ENCODE peak calls at places on chromosomes 5 and 9, in six cellular contexts. L is transverse colon, I is stomach, X is H1, B is suprapubic skin, Y is HepG2. E is an unnamed sample.

GRCh38 chr9:68932458-68932857 is 81.5 kb downstream of the PRKACG start:
- DNase-seq in B (no peak), L (no peak), Y (no peak), I (no peak), X (no peak), E (no peak)

GRCh38 chr9:108412755-108413154 is 443.0 kb downstream of the ACTL7B start:
- DNase-seq in B (no peak), X (peak; percentile 70), L (no peak), Y (no peak), I (no peak), E (no peak)

GRCh38 chr5:73039082-73039481 is 81.3 kb upstream of the TMEM171 start:
- DNase-seq in Y (no peak), I (no peak), X (no peak), B (no peak), L (no peak), E (no peak)

GRCh38 chr9:75979362-75979761 is 88.9 kb downstream of the PCSK5 start:
- DNase-seq in B (no peak), L (no peak), X (no peak), Y (peak; percentile 18), I (no peak), E (no peak)

GRCh38 chr9:14731294-14731981 is 8.9 kb upstream of the CER1 start:
- DNase-seq in B (no peak), X (no peak), L (no peak), Y (no peak), I (no peak), E (no peak)

GRCh38 chr9:85978496-85978895 is 37.5 kb downstream of the NAA35 start:
- DNase-seq in Y (no peak), B (no peak), L (no peak), X (no peak), I (no peak), E (no peak)

GRCh38 chr9:38294561-38294960 is 97.9 kb upstream of the ALDH1B1 start:
- DNase-seq in L (no peak), I (no peak), X (no peak), Y (no peak), B (no peak), E (no peak)

GRCh38 chr9:89407070-89407469 is 88.8 kb downstream of the SECISBP2 start:
- DNase-seq in X (no peak), B (no peak), I (no peak), L (no peak), Y (no peak), E (no peak)

GRCh38 chr9:109411818-109412352 is 86.2 kb downstream of the PTPN3 start:
- DNase-seq in L (no peak), X (no peak), Y (no peak), B (no peak), I (no peak), E (no peak)

GRCh38 chr5:14675865-14676300 is 11.4 kb downstream of the OTULIN start:
- DNase-seq in Y (no peak), L (no peak), X (no peak), B (no peak), I (no peak), E (no peak)

GRCh38 chr9:92455217-92455616 is 27.1 kb downstream of the ASPN start:
- DNase-seq in I (no peak), X (no peak), B (no peak), L (no peak), Y (peak; percentile 20), E (no peak)

GRCh38 chr9:93060746-93061259 is 2.3 kb downstream of the SUSD3 start:
- DNase-seq in X (no peak), L (no peak), I (peak; percentile 52), Y (no peak), B (no peak), E (no peak)

GRCh38 chr9:131641618-131642495 is 96.5 kb downstream of the PRRT1B start:
- DNase-seq in B (no peak), L (peak; percentile 68), I (no peak), X (no peak), Y (no peak), E (no peak)

GRCh38 chr5:40717281-40717680 is 37.6 kb downstream of the PTGER4 start:
- DNase-seq in L (no peak), I (no peak), B (no peak), X (no peak), Y (no peak), E (no peak)

GRCh38 chr5:43039468-43040286 is 442 bp downstream of the ANXA2R start:
- DNase-seq in I (peak; percentile 51), B (peak; percentile 84), L (peak; percentile 68), Y (peak; percentile 50), X (peak; percentile 74), E (no peak)

GRCh38 chr5:172353271-172353807 is 69.8 kb upstream of the UBTD2 start:
- DNase-seq in X (no peak), Y (no peak), L (no peak), I (no peak), B (no peak), E (no peak)

GRCh38 chr9:20980713-20981481 is 50.5 kb downstream of the HACD4 start:
- DNase-seq in L (no peak), I (no peak), X (no peak), Y (no peak), B (no peak), E (no peak)

GRCh38 chr5:141873933-141874261 is 4.3 kb downstream of the PCDH1 start:
- DNase-seq in X (no peak), I (no peak), Y (no peak), L (no peak), B (no peak), E (peak; percentile 2)

GRCh38 chr5:23405316-23406068 is 101.9 kb upstream of the PRDM9 start:
- DNase-seq in L (no peak), Y (no peak), X (no peak), I (no peak), B (no peak), E (no peak)

GRCh38 chr9:85359161-85359560 is 382.6 kb downstream of the AGTPBP1 start:
- DNase-seq in B (no peak), L (no peak), X (no peak), I (no peak), Y (no peak), E (no peak)

GRCh38 chr5:136424835-136425694 is 59.7 kb upstream of the TRPC7 start:
- DNase-seq in L (peak; percentile 77), X (peak; percentile 97), I (peak; percentile 71), Y (peak; percentile 56), B (no peak), E (peak; percentile 19)

GRCh38 chr9:126612813-126613641 is 701 bp upstream of the LMX1B start:
- DNase-seq in L (no peak), B (no peak), Y (no peak), X (peak; percentile 84), I (no peak), E (no peak)

GRCh38 chr5:67182406-67182805 is 14.2 kb downstream of the CD180 start:
- DNase-seq in X (peak; percentile 55), B (peak; percentile 80), Y (no peak), I (no peak), L (no peak), E (no peak)

GRCh38 chr9:114207034-114207815 is 51.9 kb downstream of the COL27A1 start:
- DNase-seq in X (no peak), B (no peak), L (peak; percentile 26), Y (no peak), I (no peak), E (no peak)
- TF ChIP-seq POLR2AphosphoS5 in X (no peak), B (no peak), L (no peak), Y (no peak), I (no peak), E (no peak)

GRCh38 chr9:121648799-121649198 is 2.6 kb upstream of the DAB2IP start:
- DNase-seq in Y (no peak), L (no peak), I (no peak), B (no peak), X (no peak), E (no peak)
- TF ChIP-seq POLR2A in Y (no peak), L (no peak), I (no peak), B (no peak), X (no peak), E (no peak)

GRCh38 chr9:129814432-129815223 is 9.3 kb downstream of the TOR1A start:
- DNase-seq in I (no peak), Y (no peak), X (no peak), B (no peak), L (no peak), E (no peak)
- TF ChIP-seq POLR2AphosphoS5 in I (no peak), Y (no peak), X (peak; percentile 6), B (no peak), L (no peak), E (no peak)

GRCh38 chr5:163444526-163444925 is 7.1 kb downstream of the CCNG1 start:
- DNase-seq in I (no peak), Y (no peak), B (no peak), X (no peak), L (no peak), E (no peak)

GRCh38 chr5:163447875-163448274 is 10.5 kb downstream of the CCNG1 start:
- DNase-seq in X (no peak), L (no peak), Y (no peak), B (no peak), I (no peak), E (no peak)

GRCh38 chr5:163448491-163448890 is 11.1 kb downstream of the CCNG1 start:
- DNase-seq in B (no peak), L (no peak), I (no peak), Y (no peak), X (no peak), E (no peak)

GRCh38 chr5:163445345-163445744 is 8.0 kb downstream of the CCNG1 start:
- DNase-seq in X (no peak), B (no peak), Y (no peak), I (no peak), L (no peak), E (no peak)

DNA sequence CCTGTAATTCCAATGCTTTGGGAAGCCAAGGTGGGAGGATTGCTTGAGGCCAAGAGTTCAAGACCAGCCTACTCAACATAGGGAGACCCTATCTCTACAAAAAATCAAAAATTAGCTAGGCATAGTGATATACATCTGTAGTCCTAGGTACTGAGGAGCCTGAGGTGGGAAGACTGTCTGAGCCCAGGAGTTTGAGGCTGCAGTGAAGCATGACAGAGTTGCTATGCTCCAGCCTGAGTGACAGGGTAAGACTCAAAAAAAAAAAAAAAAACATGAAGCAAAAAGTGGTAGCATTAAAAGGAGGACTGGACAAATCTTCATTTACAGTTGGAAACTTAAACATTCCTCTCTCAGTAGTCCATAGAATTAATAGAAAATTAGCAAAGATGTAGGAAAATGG is 9.8 kb downstream of the CCNG1 start:
- DNase-seq in L (no peak), I (no peak), Y (no peak), B (no peak), X (no peak), E (no peak)
- TF ChIP-seq POLR2A in L (no peak), I (no peak), Y (no peak), B (no peak), X (no peak), E (no peak)